ENCODE peak calls at places on chromosomes 6 and 20, in four cellular contexts. One of them, this sample, is unnamed.

GRCh38 chr6:68233623-68234022 is 401.5 kb upstream of the ADGRB3 start:
- DNase-seq in MV-4-11: no peak
- DNase-seq in activated CD4-positive, CD25-positive, alpha-beta regulatory T cell: no peak
- DNase-seq in adipocyte: peak
- DNase-seq in this sample: no peak

GRCh38 chr6:144307880-144308279 is 22.7 kb downstream of the UTRN start:
- DNase-seq in MV-4-11: peak
- DNase-seq in activated CD4-positive, CD25-positive, alpha-beta regulatory T cell: no peak
- DNase-seq in adipocyte: no peak
- DNase-seq in this sample: no peak

GRCh38 chr6:162922816-162923215 is 195.0 kb downstream of the PACRG start:
- DNase-seq in MV-4-11: no peak
- DNase-seq in adipocyte: no peak
- DNase-seq in activated CD4-positive, CD25-positive, alpha-beta regulatory T cell: no peak
- DNase-seq in this sample: no peak

GRCh38 chr6:150666071-150666470 is 66.4 kb downstream of the PLEKHG1 start:
- DNase-seq in activated CD4-positive, CD25-positive, alpha-beta regulatory T cell: no peak
- DNase-seq in adipocyte: peak
- DNase-seq in MV-4-11: no peak
- DNase-seq in this sample: no peak

GRCh38 chr20:23127506-23128279 is 41.6 kb upstream of the CD93 start:
- DNase-seq in MV-4-11: no peak
- DNase-seq in activated CD4-positive, CD25-positive, alpha-beta regulatory T cell: no peak
- DNase-seq in adipocyte: no peak
- DNase-seq in this sample: no peak

GRCh38 chr6:73413102-73413501 is 18.5 kb downstream of the DDX43 start:
- DNase-seq in adipocyte: no peak
- DNase-seq in MV-4-11: no peak
- DNase-seq in activated CD4-positive, CD25-positive, alpha-beta regulatory T cell: no peak
- DNase-seq in this sample: no peak

GRCh38 chr20:24208652-24209051 is 220.1 kb upstream of the GGTLC1 start:
- DNase-seq in activated CD4-positive, CD25-positive, alpha-beta regulatory T cell: no peak
- DNase-seq in MV-4-11: peak
- DNase-seq in adipocyte: peak
- DNase-seq in this sample: no peak

GRCh38 chr6:1481326-1481725 is 92.0 kb downstream of the FOXF2 start:
- DNase-seq in activated CD4-positive, CD25-positive, alpha-beta regulatory T cell: no peak
- DNase-seq in MV-4-11: no peak
- DNase-seq in adipocyte: peak
- DNase-seq in this sample: no peak

GRCh38 chr20:19212524-19213502 is at the start of gene SLC24A3:
- DNase-seq in activated CD4-positive, CD25-positive, alpha-beta regulatory T cell: no peak
- DNase-seq in adipocyte: peak
- DNase-seq in MV-4-11: peak
- DNase-seq in this sample: no peak

This sample was measured in central memory CD8-positive, alpha-beta T cell.